ENCODE peak calls at places on chromosomes 7 and 10, in four cellular contexts. One of them, this sample, is unnamed.

GRCh38 chr10:97292862-97293198 is 393 bp upstream of the ARHGAP19 start:
- DNase-seq in H9: no peak
- DNase-seq in GDM1: no peak
- DNase-seq in endothelial cell: no peak
- DNase-seq in this sample: no peak

GRCh38 chr7:155399577-155399976 is 58.4 kb upstream of the EN2 start:
- DNase-seq in H9: no peak
- DNase-seq in GDM1: no peak
- DNase-seq in endothelial cell: no peak
- DNase-seq in this sample: no peak

GRCh38 chr7:146242661-146243060 is 126.1 kb downstream of the CNTNAP2 start:
- DNase-seq in H9: no peak
- DNase-seq in GDM1: no peak
- DNase-seq in endothelial cell: no peak
- DNase-seq in this sample: no peak

GRCh38 chr7:157427811-157428553 is 91.2 kb downstream of the DNAJB6 start:
- DNase-seq in H9: no peak
- DNase-seq in GDM1: no peak
- DNase-seq in endothelial cell: no peak
- DNase-seq in this sample: no peak

GRCh38 chr7:98227939-98228338 is 16.7 kb downstream of the BHLHA15 start:
- DNase-seq in H9: no peak
- DNase-seq in GDM1: no peak
- DNase-seq in endothelial cell: no peak
- DNase-seq in this sample: no peak

GRCh38 chr10:83625831-83626360 is 513.4 kb upstream of the GHITM start:
- DNase-seq in H9: no peak
- DNase-seq in GDM1: no peak
- DNase-seq in endothelial cell: no peak
- DNase-seq in this sample: no peak

GRCh38 chr10:103120977-103121735 is 71.9 kb downstream of the NT5C2 start:
- DNase-seq in H9: no peak
- DNase-seq in GDM1: no peak
- DNase-seq in endothelial cell: no peak
- DNase-seq in this sample: no peak

GRCh38 chr7:156768698-156769472 is 124.1 kb downstream of the LMBR1 start:
- DNase-seq in H9: no peak
- DNase-seq in GDM1: no peak
- DNase-seq in endothelial cell: no peak
- DNase-seq in this sample: no peak

GRCh38 chr7:98869374-98870070 is at the start of gene TMEM130:
- DNase-seq in H9: no peak
- DNase-seq in GDM1: no peak
- DNase-seq in endothelial cell: no peak
- DNase-seq in this sample: no peak

GRCh38 chr10:107168739-107169138 is 4.2 kb upstream of the SORCS1 start:
- DNase-seq in H9: no peak
- DNase-seq in GDM1: no peak
- DNase-seq in endothelial cell: no peak
- DNase-seq in this sample: no peak

GRCh38 chr10:69383485-69384089 is 33.1 kb downstream of the TACR2 start:
- DNase-seq in H9: no peak
- DNase-seq in GDM1: no peak
- DNase-seq in endothelial cell: no peak
- DNase-seq in this sample: no peak

GRCh38 chr10:131662851-131663250 is 238.0 kb upstream of the PPP2R2D start:
- DNase-seq in H9: no peak
- DNase-seq in GDM1: no peak
- DNase-seq in endothelial cell: no peak
- DNase-seq in this sample: no peak

GRCh38 chr7:75536940-75537538 is 44.9 kb downstream of the SPDYE5 start:
- DNase-seq in H9: no peak
- DNase-seq in GDM1: no peak
- DNase-seq in endothelial cell: no peak
- DNase-seq in this sample: no peak

GRCh38 chr10:19651549-19651948 is 164.7 kb upstream of the PLXDC2 start:
- DNase-seq in H9: no peak
- DNase-seq in GDM1: no peak
- DNase-seq in endothelial cell: no peak
- DNase-seq in this sample: no peak

GRCh38 chr10:101782811-101783735 is at the start of gene NPM3:
- DNase-seq in H9: peak
- DNase-seq in GDM1: peak
- DNase-seq in endothelial cell: peak
- DNase-seq in this sample: peak

GRCh38 chr10:3987142-3987974 is 202.3 kb upstream of the KLF6 start:
- DNase-seq in H9: no peak
- DNase-seq in GDM1: no peak
- DNase-seq in endothelial cell: no peak
- DNase-seq in this sample: no peak

GRCh38 chr10:128178319-128178937 is 52.2 kb upstream of the MKI67 start:
- DNase-seq in H9: peak
- DNase-seq in GDM1: no peak
- DNase-seq in endothelial cell: peak
- DNase-seq in this sample: peak

GRCh38 chr7:30790391-30790790 is 19.2 kb downstream of the MINDY4 start:
- DNase-seq in H9: no peak
- DNase-seq in GDM1: no peak
- DNase-seq in endothelial cell: no peak
- DNase-seq in this sample: no peak

GRCh38 chr10:87896216-87896615 is 32.8 kb downstream of the PTEN start:
- DNase-seq in H9: no peak
- DNase-seq in GDM1: no peak
- DNase-seq in endothelial cell: no peak
- DNase-seq in this sample: no peak